ENCODE peak calls at places on chromosomes 2 and 18, in four cellular contexts. F, G, P and O are unnamed samples.

GRCh38 chr2:226660124-226660523 is 139.5 kb downstream of the IRS1 start:
- DNase-seq in F (no peak), G (no peak), P (no peak), O (no peak)

GRCh38 chr2:158923180-158923594 is 45.3 kb upstream of the TANC1 start:
- DNase-seq in F (no peak), G (no peak), P (no peak), O (no peak)

GRCh38 chr2:172208881-172209325 is 106.2 kb upstream of the DLX2 start:
- DNase-seq in F (no peak), G (no peak), P (no peak), O (peak)

GRCh38 chr2:55779459-55780421 is 86.1 kb upstream of the PNPT1 start:
- DNase-seq in F (no peak), G (no peak), P (no peak), O (no peak)

GRCh38 chr2:121086450-121086849 is 198.6 kb downstream of the TFCP2L1 start:
- DNase-seq in F (no peak), G (no peak), P (no peak), O (no peak)

GRCh38 chr2:18599509-18600254 is 10.3 kb upstream of the NT5C1B start:
- DNase-seq in F (no peak), G (no peak), P (no peak), O (no peak)

GRCh38 chr2:178066890-178067669 is 5.5 kb downstream of the PDE11A start:
- DNase-seq in F (no peak), G (no peak), P (no peak), O (no peak)

GRCh38 chr18:51153659-51154371 is 43.7 kb downstream of the MEX3C start:
- DNase-seq in F (peak), G (no peak), P (peak), O (peak)

GRCh38 chr2:105770162-105770561 is 25.4 kb downstream of the NCK2 start:
- DNase-seq in F (no peak), G (no peak), P (no peak), O (no peak)

GRCh38 chr2:121947681-121948080 is 192.2 kb downstream of the TSN start:
- DNase-seq in F (no peak), G (no peak), P (no peak), O (no peak)

GRCh38 chr2:23541453-23542334 is 156.7 kb downstream of the KLHL29 start:
- DNase-seq in F (no peak), G (no peak), P (no peak), O (no peak)

GRCh38 chr2:100008960-100009359 is 133.4 kb downstream of the AFF3 start:
- DNase-seq in F (no peak), G (no peak), P (no peak), O (no peak)

GRCh38 chr18:72091369-72091768 is 452.8 kb downstream of the CBLN2 start:
- DNase-seq in F (no peak), G (no peak), P (no peak), O (no peak)

GRCh38 chr2:239654266-239654665 is 253.4 kb upstream of the HDAC4 start:
- DNase-seq in F (no peak), G (no peak), P (no peak), O (no peak)

GRCh38 chr2:138492160-138492559 is 9.4 kb upstream of the SPOPL start:
- DNase-seq in F (no peak), G (no peak), P (no peak), O (no peak)

GRCh38 chr18:30522288-30522929 is 520.1 kb downstream of the DSC3 start:
- DNase-seq in F (no peak), G (no peak), P (no peak), O (no peak)

GRCh38 chr2:61690078-61690477 is 151.9 kb upstream of the XPO1 start:
- DNase-seq in F (no peak), G (no peak), P (no peak), O (no peak)

GRCh38 chr2:159445307-159445706 is 158.8 kb upstream of the WDSUB1 start:
- DNase-seq in F (no peak), G (no peak), P (no peak), O (no peak)

GRCh38 chr2:42926438-42927333 is 134.3 kb upstream of the HAAO start:
- DNase-seq in F (no peak), G (no peak), P (no peak), O (no peak)

GRCh38 chr2:239464166-239465016 is 63.6 kb upstream of the HDAC4 start:
- DNase-seq in F (no peak), G (no peak), P (no peak), O (no peak)

GRCh38 chr18:4254840-4255239 is 200.3 kb downstream of the DLGAP1 start:
- DNase-seq in F (no peak), G (no peak), P (no peak), O (no peak)

GRCh38 chr2:24203029-24203786 is 28.4 kb downstream of the FAM228A start:
- DNase-seq in F (no peak), G (no peak), P (no peak), O (no peak)

GRCh38 chr2:119216994-119217393 is 6.6 kb upstream of the STEAP3 start:
- DNase-seq in F (no peak), G (no peak), P (no peak), O (no peak)

GRCh38 chr2:9753276-9753600 is 90.0 kb upstream of the TAF1B start:
- DNase-seq in F (peak), G (peak), P (peak), O (peak)

GRCh38 chr2:60873381-60873780 is 8.0 kb upstream of the REL start:
- DNase-seq in F (no peak), G (no peak), P (peak), O (no peak)

GRCh38 chr2:108933691-108934117 is 55.3 kb downstream of the EDAR start:
- DNase-seq in F (no peak), G (peak), P (no peak), O (no peak)

GRCh38 chr2:207792244-207792785 is 22.6 kb upstream of the FZD5 start:
- DNase-seq in F (no peak), G (peak), P (no peak), O (no peak)

GRCh38 chr2:42274872-42275271 is 86.1 kb downstream of the COX7A2L start:
- DNase-seq in F (no peak), G (no peak), P (no peak), O (no peak)

DNA sequence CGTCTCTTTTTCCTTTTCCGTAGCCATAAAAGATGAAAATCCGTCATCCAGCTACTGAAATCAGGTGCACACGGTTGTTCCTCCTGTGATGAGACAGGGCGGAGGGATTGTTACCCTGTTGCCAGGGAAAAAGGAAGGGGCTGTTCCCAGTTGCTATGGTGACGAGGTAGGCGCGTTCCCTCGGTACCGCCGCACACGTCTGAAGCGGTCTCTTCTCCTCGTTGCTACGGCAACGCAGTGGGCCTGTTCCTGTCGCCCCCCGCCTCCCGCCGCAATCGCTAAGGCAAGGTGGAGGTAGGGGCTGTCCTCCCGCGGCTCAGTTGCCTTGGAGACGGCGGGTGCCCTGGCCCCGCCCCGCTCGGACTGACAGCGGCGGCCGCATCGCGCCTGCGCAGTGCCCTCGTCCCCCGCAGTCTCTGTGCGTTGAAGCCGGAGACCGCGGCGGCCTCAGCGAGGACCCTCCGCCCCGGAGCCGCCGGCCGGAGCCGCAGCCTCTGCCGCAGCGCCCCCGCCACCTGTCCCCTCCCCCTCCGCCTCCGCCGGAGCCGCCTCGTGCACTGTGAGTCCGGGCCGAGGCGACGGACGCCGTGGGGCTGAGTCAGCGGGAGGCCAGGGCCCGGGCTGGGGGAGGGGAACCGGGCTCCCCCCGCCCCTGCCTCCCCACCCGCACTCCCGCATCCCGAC is at the start of gene MAPRE3:
- DNase-seq in F (peak), G (peak), P (no peak), O (peak)
- TF ChIP-seq SPI1 in F (no peak), G (peak), P (no peak), O (no peak)

GRCh38 chr18:69897397-69898108 is 50.1 kb downstream of the CD226 start:
- DNase-seq in F (peak), G (no peak), P (peak), O (no peak)
- TF ChIP-seq SPI1 in F (no peak), G (no peak), P (no peak), O (peak)

DNA sequence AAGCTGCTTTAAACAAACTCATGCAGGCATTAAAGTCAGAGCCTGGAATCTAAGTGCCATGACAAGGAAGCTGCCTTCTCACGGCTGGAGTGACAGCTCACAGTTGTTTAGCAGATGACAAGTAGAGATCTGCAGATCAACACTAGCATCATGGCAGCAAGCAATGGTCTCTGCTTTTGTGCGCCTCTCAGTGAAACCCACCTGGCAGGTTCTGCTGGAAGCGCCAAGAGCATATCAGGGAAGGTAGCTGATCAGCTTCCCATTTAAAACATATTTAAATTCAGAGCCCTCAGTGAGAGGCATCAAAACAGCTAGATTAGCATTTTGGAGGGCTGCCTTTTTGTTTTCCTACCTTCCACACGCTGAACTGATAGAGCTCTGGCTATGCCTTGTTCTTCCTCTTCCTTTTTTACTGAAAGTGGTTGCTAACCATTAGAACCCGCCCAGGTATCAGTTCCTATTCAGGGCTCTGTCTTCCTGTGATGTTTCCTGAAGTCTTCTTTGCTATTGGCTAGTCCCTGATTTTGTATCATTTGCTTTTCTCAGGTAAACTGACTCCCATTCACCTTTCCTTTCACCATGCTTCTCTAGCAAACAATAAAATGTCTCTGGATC is 70.8 kb downstream of the TMEM200C start:
- DNase-seq in F (no peak), G (no peak), P (no peak), O (no peak)
- TF ChIP-seq SPI1 in F (no peak), G (no peak), P (no peak), O (no peak)

GRCh38 chr18:12500986-12501385 is 93.3 kb downstream of the PRELID3A start:
- DNase-seq in F (no peak), G (no peak), P (no peak), O (no peak)
- TF ChIP-seq SPI1 in F (no peak), G (no peak), P (no peak), O (no peak)

GRCh38 chr18:57786038-57786437 is 17.1 kb downstream of the ATP8B1 start:
- DNase-seq in F (no peak), G (no peak), P (no peak), O (no peak)

GRCh38 chr18:57787068-57787682 is 15.9 kb downstream of the ATP8B1 start:
- DNase-seq in F (no peak), G (no peak), P (no peak), O (no peak)

GRCh38 chr18:57781128-57781463 is 22.0 kb downstream of the ATP8B1 start:
- DNase-seq in F (no peak), G (no peak), P (no peak), O (peak)

GRCh38 chr18:57784816-57785144 is 18.3 kb downstream of the ATP8B1 start:
- DNase-seq in F (no peak), G (no peak), P (no peak), O (no peak)

DNA sequence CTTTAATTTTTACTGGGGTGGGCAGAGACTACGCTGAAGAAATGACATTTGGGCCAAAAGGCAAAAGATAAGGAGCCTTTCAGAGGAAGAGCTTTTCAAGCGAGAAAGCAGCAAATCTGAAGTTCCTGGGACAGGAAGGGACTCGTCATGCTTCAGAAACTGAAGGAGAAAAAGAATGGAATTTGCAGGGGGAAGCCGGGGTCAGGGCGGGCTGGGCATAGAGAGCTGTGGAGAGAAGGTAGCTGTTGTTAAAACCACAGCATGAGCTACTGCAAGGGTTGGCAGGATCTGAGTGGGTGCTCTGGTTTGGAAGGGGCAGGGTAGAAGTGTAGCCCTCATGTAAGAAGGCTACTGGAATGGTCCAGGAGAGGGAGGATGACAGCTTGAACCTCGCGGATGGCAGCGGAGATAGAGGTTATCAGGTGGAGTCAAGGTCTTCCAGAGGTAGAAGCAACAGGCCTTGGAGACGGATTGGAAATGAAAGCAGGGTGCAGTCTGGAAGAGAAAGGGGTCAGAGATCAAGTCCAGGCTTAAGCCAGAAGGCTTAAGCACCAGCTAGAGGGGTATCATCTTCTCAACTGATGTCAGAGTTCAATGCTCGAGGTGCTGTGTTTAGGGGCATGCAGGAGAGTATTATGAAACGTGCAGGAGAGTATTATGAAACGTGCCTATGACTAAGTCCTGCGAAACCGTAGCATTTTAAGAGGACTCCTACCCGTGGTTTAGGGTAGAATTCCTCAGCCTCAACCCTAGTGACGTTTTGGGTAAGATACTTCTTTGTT is 18.9 kb downstream of the ATP8B1 start:
- DNase-seq in F (no peak), G (no peak), P (no peak), O (peak)
- TF ChIP-seq SPI1 in F (no peak), G (no peak), P (no peak), O (no peak)

DNA sequence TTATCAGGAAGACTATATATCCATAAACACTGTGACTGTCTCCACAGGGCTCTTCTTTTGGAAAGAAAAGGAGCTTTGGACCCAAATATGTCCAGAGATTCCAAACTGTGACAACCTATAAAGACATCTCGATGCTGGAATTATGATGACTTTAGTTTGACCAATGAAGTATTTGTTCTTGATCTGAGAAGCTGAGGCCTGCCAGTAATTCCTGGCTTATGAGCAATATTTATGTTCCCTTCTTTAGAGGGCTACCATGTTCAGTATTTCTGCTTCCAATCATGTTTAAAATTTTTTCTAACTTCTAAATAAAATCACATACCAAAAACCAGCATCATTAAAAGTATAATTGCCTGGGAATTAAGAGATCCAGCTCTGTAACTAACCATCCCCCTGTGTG is 41.1 kb downstream of the FEZ2 start:
- DNase-seq in F (no peak), G (no peak), P (no peak), O (no peak)
- TF ChIP-seq SPI1 in F (no peak), G (no peak), P (no peak), O (no peak)

GRCh38 chr2:3805120-3805519 is 101.7 kb downstream of the DCDC2C start:
- DNase-seq in F (no peak), G (peak), P (no peak), O (peak)
- TF ChIP-seq SPI1 in F (no peak), G (no peak), P (no peak), O (no peak)